ENCODE peak calls at places on chromosomes 1 and 21, in ten cellular contexts. X is heart right ventricle, E is cardiac muscle cell, M is mesendoderm, Q is left lung, L is body of pancreas, J is upper lobe of right lung, I is left ventricle myocardium inferior, O is Karpas-422, U is neural progenitor cell. N is an unnamed sample.

GRCh38 chr1:57072775-57073174 is 107.0 kb upstream of the C8B start:
- DNase-seq in Q (no peak), M (peak; percentile 46), X (no peak), U (no peak), I (no peak), L (no peak), E (no peak), O (peak; percentile 74), J (no peak), N (no peak)

GRCh38 chr1:20787775-20788488 is 825 bp upstream of the HP1BP3 start:
- DNase-seq in L (peak; percentile 27), I (no peak), U (peak; percentile 23), M (peak; percentile 79), E (peak; percentile 13), Q (no peak), X (no peak), O (peak; percentile 60), J (no peak), N (no peak)

GRCh38 chr1:1344672-1345361 is 4.4 kb downstream of the DVL1 start:
- DNase-seq in L (no peak), E (peak; percentile 50), M (no peak), J (no peak), Q (peak; percentile 87), O (peak; percentile 71), U (no peak), I (no peak), X (no peak), N (no peak)

GRCh38 chr1:16167331-16168143 is 11.7 kb upstream of the EPHA2 start:
- DNase-seq in I (no peak), Q (peak; percentile 84), M (peak; percentile 99), L (no peak), J (peak; percentile 78), U (peak; percentile 94), O (peak; percentile 79), X (no peak), E (peak; percentile 81), N (no peak)

GRCh38 chr21:46080171-46081021 is 17.5 kb upstream of the COL6A2 start:
- DNase-seq in U (no peak), J (peak; percentile 60), E (peak; percentile 13), X (peak; percentile 79), L (peak; percentile 10), I (peak; percentile 75), M (no peak), O (no peak), Q (peak; percentile 77), N (peak; percentile 87)

GRCh38 chr1:155463865-155464264 is 98.7 kb downstream of the ASH1L start:
- DNase-seq in L (no peak), I (no peak), X (no peak), J (no peak), U (no peak), M (peak; percentile 10), O (no peak), E (no peak), Q (no peak), N (no peak)

GRCh38 chr1:113938192-113938591 is 9.1 kb downstream of the HIPK1 start:
- DNase-seq in I (no peak), L (no peak), M (peak; percentile 70), O (no peak), J (no peak), U (peak; percentile 10), E (no peak), Q (no peak), X (no peak), N (no peak)

GRCh38 chr1:193427524-193427923 is 241.1 kb upstream of the B3GALT2 start:
- DNase-seq in U (no peak), Q (no peak), J (no peak), I (no peak), M (peak; percentile 65), X (no peak), E (peak; percentile 23), L (no peak), O (no peak), N (no peak)

GRCh38 chr1:184298321-184299052 is 88.3 kb upstream of the C1orf21 start:
- DNase-seq in I (no peak), X (no peak), E (peak; percentile 58), M (peak; percentile 13), J (no peak), U (peak; percentile 59), Q (no peak), O (no peak), L (no peak), N (no peak)

GRCh38 chr1:184297244-184297750 is 89.5 kb upstream of the C1orf21 start:
- DNase-seq in O (no peak), X (no peak), Q (no peak), I (no peak), U (no peak), L (peak; percentile 76), E (no peak), M (no peak), J (no peak), N (no peak)

GRCh38 chr1:184300446-184300845 is 86.4 kb upstream of the C1orf21 start:
- DNase-seq in J (no peak), I (no peak), E (no peak), O (no peak), X (no peak), Q (no peak), L (no peak), U (no peak), M (no peak), N (no peak)

GRCh38 chr1:184299796-184300195 is 87.0 kb upstream of the C1orf21 start:
- DNase-seq in E (no peak), I (no peak), L (no peak), X (no peak), U (no peak), Q (no peak), O (no peak), J (no peak), M (no peak), N (no peak)

DNA sequence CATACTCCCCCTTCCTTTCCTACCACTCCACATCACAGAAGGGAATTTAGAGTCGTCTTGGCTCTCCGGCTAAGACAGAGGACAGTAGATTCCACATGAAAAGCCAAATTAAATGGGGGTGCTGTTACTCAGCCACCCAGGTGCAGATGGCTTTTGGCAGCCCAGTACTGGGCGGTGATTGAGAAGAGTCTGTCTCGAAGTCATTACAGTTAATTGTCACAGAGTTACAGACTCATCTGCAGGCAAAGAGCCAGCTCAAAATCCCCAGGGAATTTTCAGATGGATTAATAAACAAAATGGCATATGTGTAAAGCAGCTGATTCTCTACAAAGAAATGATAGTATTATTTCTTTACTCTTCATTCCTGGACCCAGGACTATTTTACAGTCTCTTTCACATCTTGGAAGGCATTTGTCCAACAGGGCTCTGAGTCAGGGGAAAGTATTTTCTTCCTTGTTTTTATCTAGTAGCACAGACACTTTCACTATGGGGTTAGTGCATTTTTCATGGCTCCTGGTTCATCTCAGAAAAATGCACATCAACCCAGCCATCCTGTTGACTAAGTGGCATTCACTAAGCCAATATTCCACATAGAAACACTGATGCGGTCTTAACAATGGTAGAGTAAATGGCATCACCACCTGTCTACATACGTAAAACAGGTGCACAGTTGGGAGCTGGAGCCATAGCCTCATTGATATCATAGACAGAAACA is 87.6 kb upstream of the C1orf21 start:
- DNase-seq in M (no peak), J (no peak), Q (no peak), E (no peak), I (no peak), X (no peak), U (no peak), O (no peak), L (no peak), N (no peak)
- H3K4me1 ChIP-seq in M (no peaks in the 10 kb centered on the region), J (peaks cover 14% of the 10 kb centered on the region), Q (peaks cover 15% of the 10 kb centered on the region), E (peaks cover 14% of the 10 kb centered on the region), I (peaks cover 54% of the 10 kb centered on the region), X (peaks cover 38% of the 10 kb centered on the region), U (peaks cover 24% of the 10 kb centered on the region), O (no peaks in the 10 kb centered on the region), L (peaks cover 43% of the 10 kb centered on the region), N (no peaks in the 10 kb centered on the region)

DNA sequence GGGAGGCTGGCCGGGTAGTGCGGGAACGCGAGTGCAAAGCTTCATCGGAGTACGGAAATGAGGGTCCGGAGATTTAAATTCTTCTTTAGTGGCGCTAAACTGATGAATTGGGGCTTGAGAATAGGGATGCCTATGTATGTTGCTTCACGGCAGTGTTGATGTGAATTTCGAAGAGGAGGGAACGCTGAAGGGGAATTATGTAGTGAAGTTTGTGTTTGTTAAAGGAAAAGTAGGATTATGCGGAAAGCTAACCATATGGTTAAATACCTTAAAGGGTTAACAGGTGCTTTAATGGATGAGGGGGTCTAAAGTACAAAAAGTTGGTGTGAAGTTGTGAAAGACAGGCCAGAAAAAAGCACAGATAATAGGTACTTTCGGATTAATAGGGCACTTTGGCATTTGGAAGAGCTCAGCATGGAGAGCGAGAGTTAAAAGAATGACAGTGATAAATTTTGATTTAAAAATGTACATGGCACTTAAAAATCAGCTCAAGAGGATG is 1.4 kb downstream of the HS2ST1 start:
- DNase-seq in J (no peak), I (no peak), U (no peak), X (no peak), M (no peak), Q (no peak), E (no peak), L (no peak), O (no peak), N (no peak)
- H3K27ac ChIP-seq in J (peak overlapping the region; percentile 80), I (peak overlapping the region; percentile 89), U (peak overlapping the region; percentile 96), X (peak overlapping the region; percentile 89), M (peak overlapping the region; percentile 99), Q (peak overlapping the region; percentile 95), E (peak overlapping the region; percentile 73), L (peak overlapping the region; percentile 70), O (peak overlapping the region; percentile 7), N (peak overlapping the region; percentile 85)

DNA sequence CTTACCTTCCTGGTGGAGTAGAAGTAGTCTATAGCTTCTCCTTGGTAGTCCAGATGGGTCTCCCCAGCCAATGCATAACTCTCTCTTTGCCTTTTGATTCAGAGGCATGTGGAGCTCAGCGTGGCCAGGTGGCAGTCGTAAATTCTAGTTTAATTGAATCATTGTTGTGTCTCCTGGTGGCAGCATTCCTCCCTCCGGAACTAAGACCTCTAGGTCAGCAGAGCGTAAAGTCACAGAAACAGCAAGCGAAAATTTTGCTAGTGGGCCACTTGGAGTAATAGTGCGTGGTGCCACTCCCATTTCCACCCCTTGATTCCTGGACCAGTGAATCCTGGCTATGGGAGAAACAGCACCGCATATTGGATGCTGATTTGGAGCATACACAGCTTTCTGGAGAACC is 3.9 kb upstream of the TMPRSS2 start:
- DNase-seq in J (no peak), M (no peak), O (no peak), U (no peak), Q (no peak), L (no peak), E (no peak), I (no peak), X (no peak), N (no peak)
- H3K4me1 ChIP-seq in J (peaks cover 6% of the 10 kb centered on the region), M (no peaks in the 10 kb centered on the region), O (no peaks in the 10 kb centered on the region), U (no peaks in the 10 kb centered on the region), Q (peaks cover 4% of the 10 kb centered on the region), L (peaks cover 34% of the 10 kb centered on the region), E (no peaks in the 10 kb centered on the region), I (peaks cover 17% of the 10 kb centered on the region), X (peaks cover 18% of the 10 kb centered on the region), N (peaks cover 4% of the 10 kb centered on the region)

GRCh38 chr1:44532567-44532944 is 127.5 kb downstream of the RNF220 start:
- DNase-seq in L (no peak), U (no peak), I (no peak), E (no peak), X (no peak), J (no peak), M (peak; percentile 34), Q (no peak), O (no peak), N (no peak)

GRCh38 chr1:44534771-44535170 is 129.7 kb downstream of the RNF220 start:
- DNase-seq in J (no peak), X (no peak), M (peak; percentile 70), U (peak; percentile 41), E (no peak), I (no peak), L (no peak), O (no peak), Q (no peak), N (no peak)

GRCh38 chr1:44536357-44536756 is 131.3 kb downstream of the RNF220 start:
- DNase-seq in J (no peak), I (no peak), O (no peak), M (no peak), X (no peak), E (no peak), U (no peak), L (no peak), Q (no peak), N (no peak)

GRCh38 chr1:44526295-44527073 is 121.4 kb downstream of the RNF220 start:
- DNase-seq in I (no peak), X (no peak), U (no peak), Q (no peak), M (peak; percentile 73), E (no peak), J (no peak), L (no peak), O (no peak), N (no peak)

DNA sequence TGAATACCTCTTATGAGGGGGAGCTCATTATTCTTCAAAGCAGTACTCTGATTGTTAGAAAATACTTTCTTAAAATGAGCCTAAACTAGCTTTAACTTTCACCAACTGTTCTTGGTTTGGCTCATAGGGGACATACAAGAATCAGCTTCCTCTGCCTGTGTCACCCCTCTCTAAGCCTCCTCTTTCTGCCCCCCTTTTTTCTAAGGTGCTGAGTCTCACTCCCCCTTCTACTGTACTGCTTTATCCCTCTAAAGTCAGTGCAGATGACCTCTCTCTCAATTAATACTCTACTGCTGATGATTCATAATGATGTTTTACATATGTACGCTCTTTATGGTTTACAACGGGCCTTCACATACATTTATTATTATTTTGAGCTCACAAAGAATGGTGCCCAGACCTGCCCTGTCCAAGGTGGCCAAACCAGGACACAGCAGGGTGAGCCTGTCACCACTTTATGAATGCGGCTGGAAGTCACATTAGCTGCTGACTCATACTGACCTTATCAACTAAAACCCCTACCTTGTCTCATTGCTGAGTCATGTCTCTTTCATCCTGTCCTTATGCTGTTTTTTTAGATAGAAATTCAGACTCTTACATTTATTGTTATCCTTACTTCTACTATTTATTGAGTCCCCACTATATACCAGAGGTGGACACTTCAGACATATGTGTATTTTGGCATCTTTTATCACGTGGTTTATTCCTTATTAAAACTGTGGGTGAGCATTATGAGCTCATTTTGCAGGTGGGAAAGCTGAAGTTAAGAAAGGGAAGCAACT is 126.9 kb downstream of the RNF220 start:
- DNase-seq in L (no peak), Q (no peak), J (no peak), O (no peak), I (no peak), M (peak; percentile 89), X (no peak), E (peak; percentile 37), U (no peak), N (no peak)
- H3K27ac ChIP-seq in L (no peak overlapping the region), Q (no peak overlapping the region), J (no peak overlapping the region), O (no peak overlapping the region), I (no peak overlapping the region), M (no peak overlapping the region), X (no peak overlapping the region), E (no peak overlapping the region), U (no peak overlapping the region), N (no peak overlapping the region)

N was measured in kidney.